ENCODE peak calls at places on chromosomes 16 and 17, in four cellular contexts. Y, B, F and P are unnamed samples.

GRCh38 chr16:14249291-14250032 is 178.3 kb downstream of the MRTFB start:
- DNase-seq in B (peak; percentile 43), Y (peak; percentile 36), F (no peak), P (peak; percentile 15)

GRCh38 chr17:65283704-65284103 is 146.5 kb downstream of the RGS9 start:
- DNase-seq in B (peak; percentile 26), Y (no peak), F (no peak), P (no peak)

GRCh38 chr16:57616241-57616640 is 12.2 kb upstream of the ADGRG1 start:
- DNase-seq in Y (no peak), B (no peak), F (no peak), P (no peak)

GRCh38 chr17:10314332-10314731 is 58.5 kb downstream of the MYH13 start:
- DNase-seq in Y (no peak), F (no peak), B (no peak), P (no peak)

GRCh38 chr17:66725956-66726355 is 109.0 kb upstream of the CACNG5 start:
- DNase-seq in F (no peak), B (no peak), Y (no peak), P (no peak)

GRCh38 chr17:50785942-50786570 is 18.7 kb upstream of the ANKRD40CL start:
- DNase-seq in B (peak; percentile 90), F (peak; percentile 8), Y (no peak), P (no peak)

GRCh38 chr17:2283302-2283701 is 20.3 kb downstream of the SMG6 start:
- DNase-seq in B (peak; percentile 11), F (no peak), Y (no peak), P (no peak)

GRCh38 chr16:14572535-14572934 is 57.5 kb downstream of the PARN start:
- DNase-seq in Y (no peak), F (no peak), B (no peak), P (no peak)

GRCh38 chr16:1537763-1538289 is 4.4 kb downstream of the TMEM204 start:
- DNase-seq in Y (no peak), F (no peak), B (no peak), P (no peak)

GRCh38 chr17:42751628-42752027 is 6.8 kb upstream of the EZH1 start:
- DNase-seq in Y (no peak), B (peak; percentile 18), F (no peak), P (no peak)

GRCh38 chr17:40314557-40314953 is 5.6 kb downstream of the RARA start:
- DNase-seq in B (peak; percentile 91), Y (peak; percentile 99), F (peak; percentile 56), P (peak; percentile 80)

GRCh38 chr17:42389135-42389417 is 834 bp upstream of the STAT3 start:
- DNase-seq in B (no peak), F (no peak), Y (no peak), P (no peak)

GRCh38 chr16:55488306-55488705 is 9.3 kb downstream of the MMP2 start:
- DNase-seq in B (no peak), F (no peak), Y (no peak), P (no peak)

GRCh38 chr16:30948087-30948955 is 547 bp upstream of the ORAI3 start:
- DNase-seq in B (peak; percentile 96), Y (peak; percentile 87), F (peak; percentile 87), P (peak; percentile 98)

GRCh38 chr16:69848635-69849545 is 86.8 kb downstream of the WWP2 start:
- DNase-seq in F (peak; percentile 76), Y (no peak), B (peak; percentile 96), P (peak; percentile 32)

GRCh38 chr17:6478486-6478885 is 34.2 kb downstream of the PIMREG start:
- DNase-seq in F (no peak), B (no peak), Y (no peak), P (no peak)

GRCh38 chr17:19742495-19742894 is 5.6 kb downstream of the ALDH3A1 start:
- DNase-seq in F (no peak), Y (no peak), B (no peak), P (no peak)

GRCh38 chr17:66273391-66273722 is 29.1 kb upstream of the PRKCA start:
- DNase-seq in B (no peak), F (no peak), Y (no peak), P (no peak)

GRCh38 chr16:31502981-31503380 is 5.2 kb downstream of the RUSF1 start:
- DNase-seq in Y (no peak), F (no peak), B (peak; percentile 43), P (no peak)

GRCh38 chr16:1637526-1637925 is 25.4 kb downstream of the CRAMP1 start:
- DNase-seq in B (no peak), F (no peak), Y (no peak), P (no peak)

GRCh38 chr17:5126719-5127488 is 11.1 kb downstream of the USP6 start:
- DNase-seq in F (no peak), B (no peak), Y (no peak), P (no peak)

GRCh38 chr16:17283022-17283421 is 187.7 kb downstream of the XYLT1 start:
- DNase-seq in B (no peak), Y (no peak), F (no peak), P (no peak)

DNA sequence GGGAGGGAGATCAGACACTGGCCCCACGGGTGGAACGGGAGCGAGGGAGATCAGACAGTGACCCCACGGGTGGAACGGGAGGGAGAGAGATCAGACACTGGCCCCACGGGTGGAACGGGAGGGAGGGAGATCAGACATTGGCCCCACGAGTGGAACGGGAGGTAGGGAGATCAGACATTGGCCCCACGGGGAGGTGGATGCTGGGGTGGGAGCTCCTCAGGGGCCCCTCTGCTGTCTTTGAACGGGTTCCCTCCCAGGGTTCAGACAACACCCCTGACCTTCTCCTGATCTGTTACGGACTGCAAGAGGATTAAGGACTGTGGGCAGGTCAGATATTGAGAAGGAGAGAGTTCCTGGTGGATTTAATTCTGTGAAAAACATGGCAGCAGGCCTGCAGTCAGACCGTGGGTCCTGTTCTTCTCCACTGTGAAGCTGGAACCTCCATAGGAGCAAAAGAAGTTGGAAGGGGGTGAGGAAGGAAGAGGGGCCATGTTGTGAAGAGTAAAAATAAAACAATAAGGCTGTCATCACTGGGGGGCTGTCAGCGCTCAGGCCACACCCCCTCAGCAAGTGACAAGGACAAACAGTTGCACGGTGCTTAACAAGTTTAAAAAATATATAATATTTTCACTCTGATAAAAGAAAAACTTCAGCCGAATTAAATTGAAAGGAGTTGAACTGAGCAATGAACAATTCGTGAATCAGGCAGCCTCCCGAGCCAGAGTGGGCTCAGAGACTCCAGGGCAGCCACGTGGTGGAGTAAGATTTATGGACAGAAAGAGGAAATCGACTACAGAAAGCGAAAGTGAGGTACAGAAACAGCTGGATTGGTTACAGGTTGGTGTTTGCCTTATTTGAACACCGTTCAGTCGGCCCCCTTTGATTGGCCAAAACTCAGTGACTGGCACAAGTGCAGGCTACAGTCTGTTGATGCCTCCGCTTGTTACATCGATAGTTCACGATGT is 348.7 kb upstream of the TNRC6C start:
- DNase-seq in Y (no peak), F (no peak), B (no peak), P (no peak)
- H3K4me3 ChIP-seq in Y (no peak overlapping the region), F (no peak overlapping the region), B (no peak overlapping the region), P (no peak overlapping the region)

GRCh38 chr16:6573577-6573976 is 759.1 kb upstream of the RBFOX1 start:
- DNase-seq in Y (no peak), F (no peak), B (no peak), P (no peak)
- TF ChIP-seq CTCF in Y (no peak), F (no peak), B (no peak), P (no peak)

GRCh38 chr16:49275870-49276269 is 5.8 kb downstream of the CBLN1 start:
- DNase-seq in B (no peak), F (no peak), Y (no peak), P (no peak)
- H3K4me3 ChIP-seq in B (no peak overlapping the region), F (no peak overlapping the region), Y (no peak overlapping the region), P (no peak overlapping the region)

GRCh38 chr17:57084802-57085447 is at the start of gene AKAP1:
- DNase-seq in Y (peak; percentile 99), F (peak; percentile 61), B (peak; percentile 90), P (peak; percentile 56)

GRCh38 chr17:57088298-57088697 is 3.3 kb downstream of the AKAP1 start:
- DNase-seq in F (no peak), Y (no peak), B (no peak), P (no peak)

GRCh38 chr17:57084361-57084801 is 665 bp upstream of the AKAP1 start:
- DNase-seq in B (peak; percentile 19), Y (no peak), F (no peak), P (no peak)

GRCh38 chr17:57086069-57086930 is 1.3 kb downstream of the AKAP1 start:
- DNase-seq in B (peak; percentile 8), Y (peak; percentile 79), F (no peak), P (no peak)

GRCh38 chr17:57085448-57086068 is 512 bp downstream of the AKAP1 start:
- DNase-seq in Y (peak; percentile 72), F (no peak), B (peak; percentile 23), P (no peak)
- TF ChIP-seq CTCF in Y (peak; percentile 27), F (peak; percentile 38), B (peak; percentile 32), P (peak; percentile 13)

GRCh38 chr16:48611329-48612137 is 1.6 kb upstream of the N4BP1 start:
- DNase-seq in Y (no peak), B (no peak), F (no peak), P (no peak)

GRCh38 chr16:48612621-48613020 is 2.6 kb upstream of the N4BP1 start:
- DNase-seq in Y (no peak), F (no peak), B (no peak), P (no peak)

GRCh38 chr16:48616571-48616970 is 6.6 kb upstream of the N4BP1 start:
- DNase-seq in B (no peak), Y (no peak), F (no peak), P (no peak)

GRCh38 chr16:48614759-48615158 is 4.8 kb upstream of the N4BP1 start:
- DNase-seq in Y (no peak), F (no peak), B (no peak), P (no peak)

GRCh38 chr16:48613061-48613957 is 3.3 kb upstream of the N4BP1 start:
- DNase-seq in F (no peak), Y (no peak), B (peak; percentile 90), P (no peak)
- H3K4me3 ChIP-seq in F (no peak overlapping the region), Y (no peak overlapping the region), B (no peak overlapping the region), P (no peak overlapping the region)

GRCh38 chr16:12340151-12340733 is 363.7 kb downstream of the SNX29 start:
- DNase-seq in F (peak; percentile 39), Y (peak; percentile 31), B (peak; percentile 73), P (no peak)
- TF ChIP-seq CTCF in F (peak; percentile 29), Y (peak; percentile 52), B (peak; percentile 48), P (peak; percentile 34)

GRCh38 chr16:81551821-81552304 is 107.3 kb downstream of the CMIP start:
- DNase-seq in Y (no peak), B (peak; percentile 71), F (no peak), P (no peak)
- H3K4me3 ChIP-seq in Y (no peak overlapping the region), B (no peak overlapping the region), F (no peak overlapping the region), P (no peak overlapping the region)